ENCODE peak calls at places on chromosome 1, in four cellular contexts. One of them, this sample, is unnamed.

GRCh38 chr1:75092141-75092540 is 42.0 kb upstream of the LHX8 start:
- DNase-seq in tibial nerve: no peak
- DNase-seq in heart left ventricle: no peak
- DNase-seq in H1: no peak
- DNase-seq in this sample: no peak

GRCh38 chr1:88595355-88595754 is 88.7 kb upstream of the PKN2 start:
- DNase-seq in tibial nerve: no peak
- DNase-seq in heart left ventricle: no peak
- DNase-seq in H1: no peak
- DNase-seq in this sample: no peak

GRCh38 chr1:232570007-232570406 is 59.9 kb downstream of the SIPA1L2 start:
- DNase-seq in tibial nerve: no peak
- DNase-seq in heart left ventricle: no peak
- DNase-seq in H1: no peak
- DNase-seq in this sample: no peak

GRCh38 chr1:226064168-226064815 is 1.8 kb downstream of the H3-3A start:
- DNase-seq in tibial nerve: no peak
- DNase-seq in heart left ventricle: no peak
- DNase-seq in H1: no peak
- DNase-seq in this sample: no peak

GRCh38 chr1:113652773-113653172 is 106.5 kb downstream of the PHTF1 start:
- DNase-seq in tibial nerve: no peak
- DNase-seq in heart left ventricle: no peak
- DNase-seq in H1: no peak
- DNase-seq in this sample: no peak

GRCh38 chr1:1337793-1338147 is 6.7 kb downstream of the TAS1R3 start:
- DNase-seq in tibial nerve: no peak
- DNase-seq in heart left ventricle: no peak
- DNase-seq in H1: no peak
- DNase-seq in this sample: no peak

GRCh38 chr1:38941093-38941492 is 537 bp downstream of the RHBDL2 start:
- DNase-seq in tibial nerve: no peak
- DNase-seq in heart left ventricle: no peak
- DNase-seq in H1: no peak
- DNase-seq in this sample: no peak

GRCh38 chr1:116514708-116515525 is 55.9 kb downstream of the CD58 start:
- DNase-seq in tibial nerve: no peak
- DNase-seq in heart left ventricle: no peak
- DNase-seq in H1: no peak
- DNase-seq in this sample: no peak

GRCh38 chr1:7704214-7705047 is 66.7 kb upstream of the VAMP3 start:
- DNase-seq in tibial nerve: peak
- DNase-seq in heart left ventricle: peak
- DNase-seq in H1: peak
- DNase-seq in this sample: peak

GRCh38 chr1:3242408-3243270 is 173.6 kb downstream of the PRDM16 start:
- DNase-seq in tibial nerve: no peak
- DNase-seq in heart left ventricle: no peak
- DNase-seq in H1: no peak
- DNase-seq in this sample: no peak

GRCh38 chr1:3679098-3679555 is 26.8 kb downstream of the TP73 start:
- DNase-seq in tibial nerve: no peak
- DNase-seq in heart left ventricle: peak
- DNase-seq in H1: no peak
- DNase-seq in this sample: no peak

GRCh38 chr1:244011796-244012195 is 39.3 kb upstream of the ZBTB18 start:
- DNase-seq in tibial nerve: no peak
- DNase-seq in heart left ventricle: no peak
- DNase-seq in H1: no peak
- DNase-seq in this sample: no peak

GRCh38 chr1:214970016-214970415 is 112.5 kb upstream of the KCNK2 start:
- DNase-seq in tibial nerve: no peak
- DNase-seq in heart left ventricle: no peak
- DNase-seq in H1: no peak
- DNase-seq in this sample: no peak

GRCh38 chr1:25198731-25199231 is 33.5 kb downstream of the SYF2 start:
- DNase-seq in tibial nerve: no peak
- DNase-seq in heart left ventricle: no peak
- DNase-seq in H1: no peak
- DNase-seq in this sample: no peak

GRCh38 chr1:212077028-212077427 is 41.5 kb downstream of the DTL start:
- DNase-seq in tibial nerve: no peak
- DNase-seq in heart left ventricle: no peak
- DNase-seq in H1: no peak
- DNase-seq in this sample: no peak

GRCh38 chr1:6082430-6082971 is 36.8 kb downstream of the KCNAB2 start:
- DNase-seq in tibial nerve: peak
- DNase-seq in heart left ventricle: peak
- DNase-seq in H1: no peak
- DNase-seq in this sample: no peak

GRCh38 chr1:3614755-3615742 is 3.7 kb upstream of the MEGF6 start:
- DNase-seq in tibial nerve: no peak
- DNase-seq in heart left ventricle: no peak
- DNase-seq in H1: no peak
- DNase-seq in this sample: no peak

GRCh38 chr1:184482113-184482512 is 95.3 kb downstream of the C1orf21 start:
- DNase-seq in tibial nerve: peak
- DNase-seq in heart left ventricle: peak
- DNase-seq in H1: no peak
- DNase-seq in this sample: no peak

GRCh38 chr1:35436078-35436477 is 121.1 kb downstream of the KIAA0319L start:
- DNase-seq in tibial nerve: no peak
- DNase-seq in heart left ventricle: no peak
- DNase-seq in H1: no peak
- DNase-seq in this sample: no peak

GRCh38 chr1:7117599-7118281 is 332.5 kb downstream of the CAMTA1 start:
- DNase-seq in tibial nerve: no peak
- DNase-seq in heart left ventricle: no peak
- DNase-seq in H1: peak
- DNase-seq in this sample: no peak

GRCh38 chr1:99456536-99456935 is 189.4 kb upstream of the PALMD start:
- DNase-seq in tibial nerve: no peak
- DNase-seq in heart left ventricle: no peak
- DNase-seq in H1: no peak
- DNase-seq in this sample: no peak

GRCh38 chr1:170664828-170665617 is 1.1 kb downstream of the PRRX1 start:
- DNase-seq in tibial nerve: no peak
- DNase-seq in heart left ventricle: peak
- DNase-seq in H1: no peak
- DNase-seq in this sample: no peak

GRCh38 chr1:3460653-3461237 is 6.3 kb downstream of the ARHGEF16 start:
- DNase-seq in tibial nerve: no peak
- DNase-seq in heart left ventricle: peak
- DNase-seq in H1: no peak
- DNase-seq in this sample: no peak

GRCh38 chr1:236751385-236751784 is 43.7 kb upstream of the MTR start:
- DNase-seq in tibial nerve: no peak
- DNase-seq in heart left ventricle: no peak
- DNase-seq in H1: no peak
- DNase-seq in this sample: no peak

GRCh38 chr1:162175393-162175792 is 105.9 kb downstream of the NOS1AP start:
- DNase-seq in tibial nerve: no peak
- DNase-seq in heart left ventricle: no peak
- DNase-seq in H1: peak
- DNase-seq in this sample: no peak

GRCh38 chr1:196152086-196152485 is 456.2 kb downstream of the KCNT2 start:
- DNase-seq in tibial nerve: no peak
- DNase-seq in heart left ventricle: no peak
- DNase-seq in H1: no peak
- DNase-seq in this sample: no peak

GRCh38 chr1:196678510-196678884 is 26.7 kb downstream of the CFH start:
- DNase-seq in tibial nerve: no peak
- DNase-seq in heart left ventricle: no peak
- DNase-seq in H1: no peak
- DNase-seq in this sample: no peak

GRCh38 chr1:55305735-55306134 is 90.6 kb upstream of the USP24 start:
- DNase-seq in tibial nerve: no peak
- DNase-seq in heart left ventricle: no peak
- DNase-seq in H1: no peak
- DNase-seq in this sample: no peak

GRCh38 chr1:205701891-205702290 is 21.6 kb upstream of the SLC45A3 start:
- DNase-seq in tibial nerve: no peak
- DNase-seq in heart left ventricle: no peak
- DNase-seq in H1: no peak
- DNase-seq in this sample: no peak

GRCh38 chr1:30183895-30184294 is 539.5 kb downstream of the MATN1 start:
- DNase-seq in tibial nerve: no peak
- DNase-seq in heart left ventricle: no peak
- DNase-seq in H1: no peak
- DNase-seq in this sample: no peak

DNA sequence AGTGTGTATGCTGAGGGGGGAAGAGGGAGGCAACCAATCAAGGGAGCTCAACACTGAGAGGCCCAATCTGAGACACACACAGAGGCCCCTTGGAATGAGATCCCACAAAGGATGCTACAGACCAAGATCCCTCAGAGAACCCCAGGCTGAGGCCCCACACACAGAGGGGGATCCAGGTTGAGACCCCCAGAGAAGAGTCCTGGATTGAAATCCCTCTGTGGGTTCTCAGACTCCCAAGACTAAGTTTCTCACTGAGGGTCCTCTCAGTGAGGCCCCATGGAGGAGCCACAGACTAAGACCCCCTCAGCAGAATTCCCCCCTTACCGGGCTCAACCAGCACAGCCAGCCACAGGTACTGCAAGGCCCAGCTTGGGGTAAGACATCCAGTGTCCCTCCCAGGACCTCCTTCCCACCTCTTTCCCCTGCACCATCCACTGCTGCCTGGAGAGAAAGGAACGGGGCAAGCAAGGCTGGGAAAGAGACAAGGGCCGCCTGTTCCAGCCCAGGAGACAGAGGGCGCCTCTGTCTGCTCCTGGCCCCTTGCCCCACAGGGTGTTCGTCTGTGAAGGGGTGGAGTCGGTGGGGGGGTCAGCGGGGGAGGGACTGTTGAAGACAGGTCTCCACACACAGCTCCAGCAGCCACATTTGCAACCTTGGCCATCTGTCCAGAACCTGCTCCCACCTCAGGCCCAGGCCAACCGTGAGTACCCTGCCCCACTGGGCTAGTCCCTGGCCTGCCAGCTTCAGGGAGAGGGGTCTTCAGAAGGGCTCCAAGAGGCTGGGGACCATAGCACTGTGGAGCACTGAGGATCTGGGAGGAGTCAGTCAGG is at the start of gene S100A1:
- DNase-seq in tibial nerve: no peak
- DNase-seq in heart left ventricle: peak
- DNase-seq in H1: no peak
- DNase-seq in this sample: no peak
- H3K27ac ChIP-seq in tibial nerve: peak
- H3K27ac ChIP-seq in heart left ventricle: peak
- H3K27ac ChIP-seq in H1: peak
- H3K27ac ChIP-seq in this sample: peak

GRCh38 chr1:97918961-97919360 is 1.9 kb downstream of the DPYD start:
- DNase-seq in tibial nerve: no peak
- DNase-seq in heart left ventricle: no peak
- DNase-seq in H1: no peak
- DNase-seq in this sample: no peak

GRCh38 chr1:97919568-97920261 is 1.1 kb downstream of the DPYD start:
- DNase-seq in tibial nerve: no peak
- DNase-seq in heart left ventricle: no peak
- DNase-seq in H1: no peak
- DNase-seq in this sample: no peak

GRCh38 chr1:97920275-97920831 is 481 bp downstream of the DPYD start:
- DNase-seq in tibial nerve: no peak
- DNase-seq in heart left ventricle: no peak
- DNase-seq in H1: no peak
- DNase-seq in this sample: no peak

GRCh38 chr1:97925161-97925560 is 4.3 kb upstream of the DPYD start:
- DNase-seq in tibial nerve: no peak
- DNase-seq in heart left ventricle: no peak
- DNase-seq in H1: no peak
- DNase-seq in this sample: no peak

GRCh38 chr1:97920832-97921571 is at the start of gene DPYD:
- DNase-seq in tibial nerve: peak
- DNase-seq in heart left ventricle: peak
- DNase-seq in H1: peak
- DNase-seq in this sample: peak
- TF ChIP-seq POLR2A in tibial nerve: peak
- TF ChIP-seq POLR2A in heart left ventricle: peak
- TF ChIP-seq POLR2A in H1: no peak
- TF ChIP-seq POLR2A in this sample: no peak

DNA sequence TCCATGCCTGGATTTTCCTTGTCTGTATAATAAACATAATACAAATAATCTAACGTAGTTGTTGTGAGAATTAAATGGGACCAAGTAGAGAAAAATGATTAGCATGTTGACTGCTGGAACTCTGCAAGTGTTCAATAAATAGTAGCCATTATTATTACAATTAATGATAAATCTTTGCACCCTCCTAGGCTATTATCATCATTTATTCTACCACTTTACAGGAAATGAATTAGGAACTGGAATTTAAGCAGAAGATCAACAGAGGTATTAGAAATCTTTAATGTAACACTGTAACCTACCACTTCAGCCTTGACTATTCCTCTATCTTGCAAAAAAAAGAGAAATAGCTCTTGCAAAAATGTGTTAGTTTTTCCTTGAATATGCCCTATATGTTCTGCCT is 61.9 kb upstream of the TTC39A start:
- DNase-seq in tibial nerve: no peak
- DNase-seq in heart left ventricle: no peak
- DNase-seq in H1: no peak
- DNase-seq in this sample: no peak
- H3K27ac ChIP-seq in tibial nerve: no peak
- H3K27ac ChIP-seq in heart left ventricle: no peak
- H3K27ac ChIP-seq in H1: no peak
- H3K27ac ChIP-seq in this sample: no peak

GRCh38 chr1:23743287-23744052 is at the start of gene ELOA:
- DNase-seq in tibial nerve: peak
- DNase-seq in heart left ventricle: peak
- DNase-seq in H1: peak
- DNase-seq in this sample: no peak
- TF ChIP-seq POLR2A in tibial nerve: peak
- TF ChIP-seq POLR2A in heart left ventricle: peak
- TF ChIP-seq POLR2A in H1: peak
- TF ChIP-seq POLR2A in this sample: no peak

GRCh38 chr1:209353097-209353496 is 230.4 kb upstream of the CAMK1G start:
- DNase-seq in tibial nerve: no peak
- DNase-seq in heart left ventricle: no peak
- DNase-seq in H1: no peak
- DNase-seq in this sample: no peak
- H3K27ac ChIP-seq in tibial nerve: no peak
- H3K27ac ChIP-seq in heart left ventricle: no peak
- H3K27ac ChIP-seq in H1: no peak
- H3K27ac ChIP-seq in this sample: no peak

This sample was measured in esophagus squamous epithelium.